ENCODE peak calls at places on chromosomes 1 and 21, in six cellular contexts. U is T-helper 2 cell treated with Interferon-gamma antibody and Interleukin-4, amounts not matched to agents 5 μg/mL and 100 μg/mL, for 36 hours; O is AML-193; E is hippocampal formation; T is activated T-helper 2 cell treated with anti-CD3 and anti-CD28 coated beads, Interferon-gamma antibody, Interleukin-2, Interleukin-4, amounts not matched to agents 10 μg/mL and 5 μg/mL and 100 μg/mL, durations not matched to agents 14 hours and 24 hours and 36 hours; P is GM20000. V is an unnamed sample.

GRCh38 chr1:4653328-4653660 is 1.1 kb upstream of the AJAP1 start:
- DNase-seq in U (no peak), O (no peak), E (no peak), T (no peak), P (peak; percentile 38), V (peak; percentile 39)

GRCh38 chr1:25800538-25801377 is 765 bp downstream of the SELENON start:
- DNase-seq in U (no peak), O (no peak), E (no peak), T (no peak), P (no peak), V (no peak)

GRCh38 chr1:175192111-175192629 is 406 bp downstream of the KIAA0040 start:
- DNase-seq in U (peak; percentile 21), O (no peak), E (no peak), T (peak; percentile 17), P (peak; percentile 56), V (peak; percentile 47)

GRCh38 chr1:91507330-91507729 is 6.7 kb downstream of the CDC7 start:
- DNase-seq in U (no peak), O (no peak), E (no peak), T (no peak), P (no peak), V (no peak)

GRCh38 chr1:201015551-201016091 is 7.9 kb downstream of the KIF21B start:
- DNase-seq in U (peak; percentile 32), O (peak; percentile 27), E (no peak), T (no peak), P (no peak), V (no peak)

GRCh38 chr1:155976913-155977606 is 1.3 kb downstream of the ARHGEF2 start:
- DNase-seq in U (no peak), O (no peak), E (no peak), T (no peak), P (no peak), V (no peak)

GRCh38 chr1:25513666-25514065 is 29.7 kb upstream of the LDLRAP1 start:
- DNase-seq in U (no peak), O (no peak), E (no peak), T (no peak), P (no peak), V (no peak)

GRCh38 chr21:42044871-42045495 is 26.1 kb upstream of the UMODL1 start:
- DNase-seq in U (no peak), O (no peak), E (no peak), T (no peak), P (no peak), V (no peak)

GRCh38 chr21:36859744-36860501 is 106.5 kb downstream of the HLCS start:
- DNase-seq in U (peak; percentile 17), O (peak; percentile 89), E (no peak), T (peak; percentile 50), P (peak; percentile 36), V (no peak)

GRCh38 chr1:31207590-31207989 is 32.1 kb downstream of the NKAIN1 start:
- DNase-seq in U (no peak), O (no peak), E (no peak), T (no peak), P (no peak), V (no peak)

GRCh38 chr1:10708807-10709523 is 87.5 kb downstream of the CASZ1 start:
- DNase-seq in U (no peak), O (no peak), E (no peak), T (no peak), P (no peak), V (no peak)

GRCh38 chr1:229192031-229192430 is 78.9 kb upstream of the RAB4A start:
- DNase-seq in U (no peak), O (peak; percentile 70), E (no peak), T (no peak), P (no peak), V (no peak)

GRCh38 chr1:173744651-173745050 is 29.9 kb downstream of the KLHL20 start:
- DNase-seq in U (no peak), O (no peak), E (no peak), T (no peak), P (no peak), V (no peak)

GRCh38 chr1:160370561-160371345 is 3.9 kb downstream of the NHLH1 start:
- DNase-seq in U (no peak), O (no peak), E (no peak), T (no peak), P (no peak), V (no peak)

GRCh38 chr1:66705100-66705499 is 47.2 kb upstream of the DYNLT5 start:
- DNase-seq in U (no peak), O (no peak), E (no peak), T (no peak), P (no peak), V (no peak)

GRCh38 chr1:213060836-213061235 is 9.8 kb downstream of the RPS6KC1 start:
- DNase-seq in U (no peak), O (no peak), E (no peak), T (no peak), P (no peak), V (no peak)

GRCh38 chr1:224563666-224564065 is 52.5 kb upstream of the CNIH3 start:
- DNase-seq in U (no peak), O (no peak), E (no peak), T (no peak), P (no peak), V (no peak)

GRCh38 chr1:201634261-201634660 is 95.3 kb downstream of the NAV1 start:
- DNase-seq in U (no peak), O (no peak), E (no peak), T (no peak), P (no peak), V (no peak)

GRCh38 chr1:173241528-173242347 is 34.6 kb upstream of the TNFSF4 start:
- DNase-seq in U (no peak), O (no peak), E (no peak), T (no peak), P (no peak), V (no peak)

GRCh38 chr1:118075116-118075515 is 109.9 kb downstream of the SPAG17 start:
- DNase-seq in U (no peak), O (no peak), E (no peak), T (no peak), P (no peak), V (no peak)

GRCh38 chr1:3610165-3610822 is 1.0 kb downstream of the MEGF6 start:
- DNase-seq in U (no peak), O (no peak), E (no peak), T (no peak), P (no peak), V (no peak)

GRCh38 chr1:167084739-167085138 is 5.4 kb downstream of the GPA33 start:
- DNase-seq in U (no peak), O (no peak), E (no peak), T (no peak), P (no peak), V (no peak)

GRCh38 chr1:226663327-226663704 is 75.8 kb downstream of the ITPKB start:
- DNase-seq in U (no peak), O (no peak), E (no peak), T (no peak), P (no peak), V (no peak)

GRCh38 chr1:201396859-201397464 is 2.2 kb downstream of the LAD1 start:
- DNase-seq in U (no peak), O (no peak), E (no peak), T (no peak), P (no peak), V (no peak)

GRCh38 chr1:76793594-76793993 is 73.7 kb upstream of the ST6GALNAC5 start:
- DNase-seq in U (no peak), O (no peak), E (no peak), T (no peak), P (no peak), V (no peak)

GRCh38 chr21:16532841-16533240 is 803.1 kb downstream of the USP25 start:
- DNase-seq in U (no peak), O (no peak), E (no peak), T (no peak), P (no peak), V (no peak)

GRCh38 chr1:36096500-36097412 is 8.1 kb downstream of the ADPRS start:
- DNase-seq in U (no peak), O (no peak), E (no peak), T (no peak), P (no peak), V (no peak)

GRCh38 chr1:201624741-201625646 is 86.1 kb downstream of the NAV1 start:
- DNase-seq in U (no peak), O (no peak), E (no peak), T (no peak), P (no peak), V (no peak)

GRCh38 chr1:119662034-119662437 is 14.0 kb upstream of the ZNF697 start:
- DNase-seq in U (no peak), O (no peak), E (no peak), T (no peak), P (peak; percentile 39), V (no peak)

GRCh38 chr1:160925652-160926241 is 28.9 kb downstream of the ITLN2 start:
- DNase-seq in U (no peak), O (no peak), E (no peak), T (no peak), P (no peak), V (no peak)